ENCODE peak calls at places on chromosome 12, in nine cellular contexts. R, X, C, G, K, A, H, T and Z are unnamed samples.

GRCh38 chr12:20624718-20625117 is 70.4 kb upstream of the SLCO1C1 start:
- DNase-seq in R (no peak), X (no peak), C (no peak), G (no peak), K (no peak), A (no peak), H (no peak), T (no peak), Z (no peak)

GRCh38 chr12:92020983-92021664 is 124.5 kb downstream of the BTG1 start:
- DNase-seq in R (no peak), X (no peak), C (no peak), G (no peak), K (no peak), A (no peak), H (no peak), T (no peak), Z (no peak)

GRCh38 chr12:88998421-88998820 is 353.9 kb downstream of the DUSP6 start:
- DNase-seq in R (no peak), X (no peak), C (no peak), G (no peak), K (no peak), A (no peak), H (no peak), T (no peak), Z (no peak)

GRCh38 chr12:120263725-120264040 is 1.8 kb downstream of the PXN start:
- DNase-seq in R (no peak), X (no peak), C (no peak), G (no peak), K (no peak), A (no peak), H (no peak), T (no peak), Z (no peak)

GRCh38 chr12:124764451-124764850 is 99.2 kb downstream of the SCARB1 start:
- DNase-seq in R (no peak), X (no peak), C (no peak), G (no peak), K (peak), A (no peak), H (no peak), T (no peak), Z (no peak)

GRCh38 chr12:48977290-48978281 is 536 bp upstream of the WNT1 start:
- DNase-seq in R (peak), X (peak), C (peak), G (peak), K (peak), A (peak), H (peak), T (no peak), Z (no peak)

GRCh38 chr12:125286005-125286727 is 220.9 kb downstream of the AACS start:
- DNase-seq in R (no peak), X (no peak), C (no peak), G (no peak), K (no peak), A (no peak), H (no peak), T (no peak), Z (no peak)

GRCh38 chr12:47591795-47592194 is 114.0 kb downstream of the RPAP3 start:
- DNase-seq in R (no peak), X (no peak), C (no peak), G (no peak), K (no peak), A (no peak), H (no peak), T (no peak), Z (no peak)

GRCh38 chr12:4172999-4173398 is 100.6 kb upstream of the CCND2 start:
- DNase-seq in R (no peak), X (peak), C (no peak), G (no peak), K (no peak), A (no peak), H (no peak), T (no peak), Z (no peak)

GRCh38 chr12:41891226-41891625 is 253.4 kb downstream of the GXYLT1 start:
- DNase-seq in R (no peak), X (no peak), C (no peak), G (no peak), K (no peak), A (no peak), H (no peak), T (no peak), Z (no peak)

GRCh38 chr12:32161040-32161439 is 54.4 kb downstream of the BICD1 start:
- DNase-seq in R (no peak), X (no peak), C (no peak), G (no peak), K (no peak), A (no peak), H (no peak), T (no peak), Z (no peak)

GRCh38 chr12:2288001-2288400 is 235.2 kb downstream of the CACNA1C start:
- DNase-seq in R (no peak), X (peak), C (no peak), G (no peak), K (no peak), A (no peak), H (no peak), T (no peak), Z (no peak)

GRCh38 chr12:89796798-89797382 is 88.3 kb upstream of the ATP2B1 start:
- DNase-seq in R (no peak), X (no peak), C (no peak), G (no peak), K (no peak), A (no peak), H (no peak), T (no peak), Z (no peak)

GRCh38 chr12:12616512-12617275 is 5.0 kb downstream of the CREBL2 start:
- DNase-seq in R (no peak), X (no peak), C (no peak), G (no peak), K (no peak), A (no peak), H (no peak), T (no peak), Z (no peak)

GRCh38 chr12:53211476-53212381 is 4.7 kb upstream of the ITGB7 start:
- DNase-seq in R (no peak), X (no peak), C (no peak), G (no peak), K (peak), A (no peak), H (no peak), T (no peak), Z (no peak)

GRCh38 chr12:45729233-45730115 is at the start of gene ARID2:
- DNase-seq in R (peak), X (peak), C (peak), G (peak), K (peak), A (peak), H (peak), T (no peak), Z (peak)

GRCh38 chr12:81610955-81611889 is 147.9 kb downstream of the PPFIA2 start:
- DNase-seq in R (no peak), X (no peak), C (no peak), G (no peak), K (peak), A (no peak), H (no peak), T (no peak), Z (peak)

GRCh38 chr12:24742378-24742777 is 206.5 kb downstream of the BCAT1 start:
- DNase-seq in R (no peak), X (no peak), C (no peak), G (no peak), K (peak), A (no peak), H (no peak), T (no peak), Z (no peak)

GRCh38 chr12:104281636-104282035 is 21.9 kb upstream of the EID3 start:
- DNase-seq in R (no peak), X (no peak), C (no peak), G (no peak), K (no peak), A (no peak), H (no peak), T (no peak), Z (no peak)

GRCh38 chr12:29581641-29582040 is 84.2 kb upstream of the OVCH1 start:
- DNase-seq in R (no peak), X (peak), C (no peak), G (no peak), K (no peak), A (no peak), H (no peak), T (no peak), Z (no peak)